ENCODE peak calls at places on chromosomes 1 and 21, in seven cellular contexts. V is psoas muscle; K is HCT116; W is HFF-Myc; J is AG09309; I is activated CD8-positive, alpha-beta T cell treated with anti-CD3 and anti-CD28 coated beads for 36 hours; Q is GM13977. Z is an unnamed sample.

GRCh38 chr1:32701421-32701911 is 1.1 kb downstream of the SYNC start:
- DNase-seq in V (no peak), K (no peak), W (no peak), J (no peak), I (no peak), Q (no peak), Z (no peak)

GRCh38 chr1:184574588-184574987 is 180.1 kb downstream of the EDEM3 start:
- DNase-seq in V (no peak), K (no peak), W (no peak), J (no peak), I (no peak), Q (no peak), Z (no peak)

GRCh38 chr21:35208810-35209517 is 159.9 kb upstream of the RUNX1 start:
- DNase-seq in V (no peak), K (no peak), W (no peak), J (no peak), I (no peak), Q (no peak), Z (no peak)

GRCh38 chr21:25717491-25718139 is 17.1 kb downstream of the ATP5PF start:
- DNase-seq in V (no peak), K (no peak), W (no peak), J (no peak), I (no peak), Q (no peak), Z (no peak)

GRCh38 chr1:170366980-170367379 is 165.0 kb upstream of the GORAB start:
- DNase-seq in V (no peak), K (no peak), W (no peak), J (no peak), I (no peak), Q (no peak), Z (no peak)

GRCh38 chr1:152186556-152187285 is 27.7 kb upstream of the RPTN start:
- DNase-seq in V (no peak), K (no peak), W (no peak), J (no peak), I (no peak), Q (no peak), Z (no peak)

GRCh38 chr1:68725353-68725752 is 228.5 kb upstream of the DEPDC1 start:
- DNase-seq in V (no peak), K (no peak), W (no peak), J (no peak), I (no peak), Q (no peak), Z (no peak)

GRCh38 chr1:201883786-201884185 is 4.9 kb upstream of the SHISA4 start:
- DNase-seq in V (peak), K (peak), W (no peak), J (no peak), I (peak), Q (peak), Z (no peak)

GRCh38 chr1:26786437-26787380 is 1.0 kb upstream of the PIGV start:
- DNase-seq in V (peak), K (no peak), W (no peak), J (peak), I (peak), Q (peak), Z (no peak)

GRCh38 chr1:25569599-25570458 is 26.4 kb downstream of the LDLRAP1 start:
- DNase-seq in V (no peak), K (no peak), W (no peak), J (no peak), I (no peak), Q (no peak), Z (no peak)

GRCh38 chr1:99170516-99170915 is 93.8 kb upstream of the PLPPR4 start:
- DNase-seq in V (no peak), K (no peak), W (no peak), J (no peak), I (no peak), Q (no peak), Z (no peak)

GRCh38 chr1:152995838-152996237 is 5.7 kb upstream of the SPRR3 start:
- DNase-seq in V (no peak), K (no peak), W (no peak), J (no peak), I (no peak), Q (no peak), Z (no peak)

GRCh38 chr1:225300381-225300780 is 127.5 kb downstream of the LBR start:
- DNase-seq in V (no peak), K (no peak), W (no peak), J (no peak), I (no peak), Q (no peak), Z (no peak)

GRCh38 chr1:112465122-112465521 is 43.6 kb upstream of the WNT2B start:
- DNase-seq in V (no peak), K (no peak), W (no peak), J (no peak), I (no peak), Q (no peak), Z (no peak)

GRCh38 chr1:230906226-230906625 is 37.9 kb upstream of the C1orf198 start:
- DNase-seq in V (no peak), K (no peak), W (no peak), J (no peak), I (no peak), Q (no peak), Z (no peak)

GRCh38 chr21:27277122-27277521 is 310.2 kb upstream of the ADAMTS5 start:
- DNase-seq in V (no peak), K (no peak), W (no peak), J (no peak), I (no peak), Q (no peak), Z (no peak)

GRCh38 chr1:72140222-72140621 is 142.1 kb downstream of the NEGR1 start:
- DNase-seq in V (no peak), K (no peak), W (no peak), J (no peak), I (no peak), Q (no peak), Z (no peak)

GRCh38 chr1:39205102-39205780 is 746 bp downstream of the MACF1 start:
- DNase-seq in V (no peak), K (no peak), W (peak), J (no peak), I (peak), Q (peak), Z (no peak)

GRCh38 chr21:30289414-30289813 is at the start of gene KRTAP25-1:
- DNase-seq in V (no peak), K (no peak), W (no peak), J (no peak), I (no peak), Q (no peak), Z (no peak)

GRCh38 chr1:183241446-183241845 is 55.4 kb downstream of the LAMC2 start:
- DNase-seq in V (no peak), K (no peak), W (no peak), J (no peak), I (no peak), Q (no peak), Z (no peak)

GRCh38 chr1:248926401-248927182 is 20.6 kb downstream of the PGBD2 start:
- DNase-seq in V (no peak), K (no peak), W (no peak), J (no peak), I (peak), Q (no peak), Z (no peak)

GRCh38 chr21:29647353-29647781 is 292.4 kb downstream of the GRIK1 start:
- DNase-seq in V (no peak), K (no peak), W (no peak), J (no peak), I (no peak), Q (no peak), Z (no peak)

GRCh38 chr1:89499320-89499719 is 25.3 kb upstream of the LRRC8B start:
- DNase-seq in V (no peak), K (no peak), W (no peak), J (no peak), I (no peak), Q (no peak), Z (no peak)

GRCh38 chr1:184296466-184297243 is 90.2 kb upstream of the C1orf21 start:
- DNase-seq in V (peak), K (no peak), W (peak), J (peak), I (peak), Q (no peak), Z (no peak)

GRCh38 chr1:111958911-111959310 is 30.6 kb downstream of the KCND3 start:
- DNase-seq in V (no peak), K (no peak), W (no peak), J (no peak), I (no peak), Q (no peak), Z (no peak)

GRCh38 chr1:84141177-84142003 is 2.7 kb upstream of the PRKACB start:
- DNase-seq in V (no peak), K (no peak), W (no peak), J (no peak), I (no peak), Q (no peak), Z (no peak)

GRCh38 chr21:46060596-46061061 is 37.3 kb upstream of the COL6A2 start:
- DNase-seq in V (peak), K (no peak), W (peak), J (peak), I (peak), Q (no peak), Z (no peak)

GRCh38 chr1:211734359-211734758 is 58.9 kb upstream of the NEK2 start:
- DNase-seq in V (no peak), K (no peak), W (no peak), J (no peak), I (no peak), Q (no peak), Z (no peak)

GRCh38 chr1:211736351-211736915 is 61.0 kb upstream of the NEK2 start:
- DNase-seq in V (peak), K (no peak), W (no peak), J (no peak), I (no peak), Q (no peak), Z (no peak)

GRCh38 chr1:211735208-211736170 is 60.1 kb upstream of the NEK2 start:
- DNase-seq in V (peak), K (peak), W (peak), J (peak), I (no peak), Q (no peak), Z (no peak)

GRCh38 chr1:211732276-211732571 is 56.8 kb upstream of the NEK2 start:
- DNase-seq in V (no peak), K (no peak), W (no peak), J (no peak), I (no peak), Q (no peak), Z (no peak)

DNA sequence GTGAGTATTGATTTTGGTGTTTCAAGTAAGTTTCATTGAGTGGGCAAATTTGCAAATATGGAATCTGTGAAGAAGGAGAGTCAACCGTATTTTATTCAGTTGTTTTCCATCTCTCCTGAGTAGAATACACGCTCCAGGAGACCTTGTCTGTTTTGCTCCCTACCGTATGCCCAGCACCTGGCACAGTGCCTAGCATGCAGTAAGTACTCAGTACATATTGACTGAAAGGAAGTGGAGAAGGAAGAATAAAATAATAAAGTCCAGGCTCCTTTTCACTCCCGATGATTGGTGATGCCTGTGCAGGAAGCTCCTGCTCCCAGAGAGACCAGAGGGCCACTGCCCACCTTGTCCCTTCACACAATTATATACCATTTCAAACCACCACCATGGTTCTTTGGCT is 59.4 kb upstream of the NEK2 start:
- DNase-seq in V (no peak), K (no peak), W (no peak), J (no peak), I (no peak), Q (no peak), Z (no peak)
- TF ChIP-seq CTCF in V (no peak), K (no peak), W (no peak), J (no peak), I (no peak), Q (no peak), Z (no peak)

DNA sequence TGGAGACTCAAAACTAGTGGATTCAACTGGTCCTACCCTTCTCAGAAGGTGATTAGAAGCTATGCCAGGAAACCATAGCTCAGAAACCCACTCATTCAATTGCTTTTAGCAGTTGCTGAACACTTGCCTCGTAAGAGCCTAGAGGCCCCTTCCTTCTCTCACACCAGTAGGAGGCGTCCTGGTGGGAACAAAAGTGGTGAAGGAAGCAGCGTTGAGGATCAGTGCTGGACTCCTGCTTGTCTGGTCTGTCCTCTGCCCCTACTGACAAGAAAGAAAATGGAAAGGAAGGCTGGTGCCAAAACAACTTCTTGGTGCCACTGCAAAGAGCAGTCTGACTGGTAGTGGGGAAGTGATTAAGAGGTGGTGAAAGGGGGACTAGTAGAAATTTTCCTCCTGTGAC is 269.7 kb downstream of the LMO4 start:
- DNase-seq in V (no peak), K (peak), W (no peak), J (no peak), I (no peak), Q (no peak), Z (no peak)
- TF ChIP-seq CTCF in V (no peak), K (peak), W (peak), J (no peak), I (no peak), Q (no peak), Z (peak)

GRCh38 chr1:155001688-155002474 is 721 bp upstream of the ZBTB7B start:
- DNase-seq in V (peak), K (peak), W (peak), J (peak), I (peak), Q (peak), Z (peak)
- TF ChIP-seq CTCF in V (peak), K (peak), W (peak), J (peak), I (no peak), Q (peak), Z (peak)

DNA sequence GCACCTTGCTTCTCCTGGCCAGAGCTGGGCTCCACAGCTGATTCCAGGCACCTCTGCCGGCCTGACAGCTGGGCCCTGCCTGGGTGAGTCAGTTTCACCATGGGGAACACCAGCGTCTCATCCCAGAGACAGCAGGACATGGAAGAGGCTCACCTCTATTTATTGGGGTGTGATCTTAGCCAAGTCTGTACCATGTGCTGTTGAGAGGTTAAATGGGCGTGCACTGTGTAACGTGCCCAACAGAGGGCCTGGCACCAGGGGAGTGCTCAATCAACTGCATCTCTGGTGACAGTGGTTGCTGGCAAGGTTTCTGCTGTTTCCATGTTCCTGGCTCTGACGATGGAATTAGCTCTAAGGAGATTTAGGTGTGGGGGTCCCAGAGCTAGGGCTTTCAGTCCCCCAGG is 890 bp downstream of the CPLANE2 start:
- DNase-seq in V (no peak), K (peak), W (no peak), J (no peak), I (peak), Q (peak), Z (no peak)
- TF ChIP-seq CTCF in V (peak), K (peak), W (peak), J (no peak), I (peak), Q (peak), Z (peak)

GRCh38 chr1:41282679-41283317 is 40.7 kb upstream of the SCMH1 start:
- DNase-seq in V (peak), K (peak), W (no peak), J (no peak), I (peak), Q (peak), Z (no peak)
- TF ChIP-seq CTCF in V (peak), K (peak), W (peak), J (peak), I (peak), Q (peak), Z (peak)

GRCh38 chr1:180586671-180587155 is 27.9 kb downstream of the OVAAL start:
- DNase-seq in V (no peak), K (no peak), W (no peak), J (no peak), I (no peak), Q (no peak), Z (no peak)

GRCh38 chr1:180588121-180588520 is 29.4 kb downstream of the OVAAL start:
- DNase-seq in V (no peak), K (no peak), W (no peak), J (no peak), I (no peak), Q (no peak), Z (no peak)

GRCh38 chr1:180584869-180585268 is 26.1 kb downstream of the OVAAL start:
- DNase-seq in V (no peak), K (no peak), W (no peak), J (no peak), I (no peak), Q (no peak), Z (no peak)

GRCh38 chr1:180581635-180582039 is 22.9 kb downstream of the OVAAL start:
- DNase-seq in V (no peak), K (no peak), W (no peak), J (peak), I (no peak), Q (no peak), Z (no peak)

GRCh38 chr1:180585994-180586359 is 27.2 kb downstream of the OVAAL start:
- DNase-seq in V (no peak), K (no peak), W (no peak), J (no peak), I (no peak), Q (no peak), Z (no peak)
- TF ChIP-seq CTCF in V (no peak), K (no peak), W (no peak), J (no peak), I (no peak), Q (no peak), Z (no peak)

GRCh38 chr1:232628335-232629214 is 1.4 kb downstream of the SIPA1L2 start:
- DNase-seq in V (no peak), K (no peak), W (no peak), J (no peak), I (no peak), Q (no peak), Z (no peak)

GRCh38 chr1:232629250-232630046 is 485 bp downstream of the SIPA1L2 start:
- DNase-seq in V (peak), K (no peak), W (no peak), J (no peak), I (peak), Q (peak), Z (no peak)

GRCh38 chr1:232630894-232631195 is 912 bp upstream of the SIPA1L2 start:
- DNase-seq in V (no peak), K (no peak), W (no peak), J (no peak), I (no peak), Q (no peak), Z (no peak)

GRCh38 chr1:232627645-232628334 is 2.1 kb downstream of the SIPA1L2 start:
- DNase-seq in V (no peak), K (no peak), W (no peak), J (no peak), I (no peak), Q (no peak), Z (no peak)

GRCh38 chr1:232630047-232630893 is at the start of gene SIPA1L2:
- DNase-seq in V (peak), K (peak), W (peak), J (peak), I (peak), Q (peak), Z (peak)
- TF ChIP-seq CTCF in V (peak), K (peak), W (peak), J (peak), I (peak), Q (peak), Z (peak)